ENCODE peak calls at places on chromosomes 5 and 9, in four cellular contexts. One of them, this sample, is unnamed.

GRCh38 chr5:57340681-57341080 is 141.9 kb downstream of the ACTBL2 start:
- DNase-seq in K562: no peak
- DNase-seq in H1: no peak
- DNase-seq in HepG2: no peak
- DNase-seq in this sample: no peak

GRCh38 chr5:180315762-180316212 is 23.9 kb upstream of the MAPK9 start:
- DNase-seq in K562: peak
- DNase-seq in H1: peak
- DNase-seq in HepG2: peak
- DNase-seq in this sample: peak

GRCh38 chr9:105658351-105658750 is 3.9 kb upstream of the TAL2 start:
- DNase-seq in H1: no peak
- DNase-seq in HepG2: no peak
- DNase-seq in K562: no peak
- DNase-seq in this sample: no peak

GRCh38 chr5:175706499-175706898 is 48.6 kb downstream of the HRH2 start:
- DNase-seq in HepG2: peak
- DNase-seq in H1: no peak
- DNase-seq in K562: no peak
- DNase-seq in this sample: no peak

GRCh38 chr5:173625686-173626500 is 9.4 kb upstream of the BOD1 start:
- DNase-seq in K562: peak
- DNase-seq in HepG2: no peak
- DNase-seq in H1: no peak
- DNase-seq in this sample: no peak

GRCh38 chr5:138998521-138998920 is 123.4 kb upstream of the LRRTM2 start:
- DNase-seq in HepG2: no peak
- DNase-seq in H1: no peak
- DNase-seq in K562: no peak
- DNase-seq in this sample: no peak

GRCh38 chr9:136355616-136356557 is 7.7 kb downstream of the DNLZ start:
- DNase-seq in H1: no peak
- DNase-seq in K562: no peak
- DNase-seq in HepG2: no peak
- DNase-seq in this sample: no peak

GRCh38 chr5:138035605-138036537 is 3.0 kb upstream of the FAM13B start:
- DNase-seq in K562: peak
- DNase-seq in HepG2: peak
- DNase-seq in H1: peak
- DNase-seq in this sample: peak

GRCh38 chr5:64569880-64570279 is 64.1 kb downstream of the RGS7BP start:
- DNase-seq in K562: no peak
- DNase-seq in H1: no peak
- DNase-seq in HepG2: no peak
- DNase-seq in this sample: no peak

GRCh38 chr5:73436535-73437125 is 11.9 kb downstream of the FOXD1 start:
- DNase-seq in H1: peak
- DNase-seq in K562: no peak
- DNase-seq in HepG2: no peak
- DNase-seq in this sample: no peak

GRCh38 chr9:94920439-94920951 is 194.0 kb downstream of the AOPEP start:
- DNase-seq in HepG2: no peak
- DNase-seq in H1: no peak
- DNase-seq in K562: no peak
- DNase-seq in this sample: no peak

GRCh38 chr5:134638760-134639201 is 6.2 kb upstream of the SAR1B start:
- DNase-seq in H1: no peak
- DNase-seq in HepG2: peak
- DNase-seq in K562: no peak
- DNase-seq in this sample: no peak

GRCh38 chr9:88476491-88477271 is 58.3 kb upstream of the NXNL2 start:
- DNase-seq in K562: no peak
- DNase-seq in H1: no peak
- DNase-seq in HepG2: no peak
- DNase-seq in this sample: no peak

GRCh38 chr9:115786321-115786720 is 367.3 kb upstream of the PAPPA start:
- DNase-seq in H1: no peak
- DNase-seq in K562: no peak
- DNase-seq in HepG2: no peak
- DNase-seq in this sample: no peak

GRCh38 chr5:74182603-74183002 is 457.9 kb downstream of the ENC1 start:
- DNase-seq in H1: no peak
- DNase-seq in K562: no peak
- DNase-seq in HepG2: no peak
- DNase-seq in this sample: no peak

GRCh38 chr9:129225815-129226214 is 47.8 kb upstream of the IER5L start:
- DNase-seq in HepG2: no peak
- DNase-seq in H1: no peak
- DNase-seq in K562: peak
- DNase-seq in this sample: peak

GRCh38 chr5:154276932-154277331 is 86.4 kb downstream of the GALNT10 start:
- DNase-seq in H1: no peak
- DNase-seq in K562: peak
- DNase-seq in HepG2: no peak
- DNase-seq in this sample: no peak

GRCh38 chr9:95666096-95666784 is 149.5 kb upstream of the PTCH1 start:
- DNase-seq in H1: no peak
- DNase-seq in HepG2: no peak
- DNase-seq in K562: no peak
- DNase-seq in this sample: no peak

GRCh38 chr5:147538232-147538631 is 28.4 kb upstream of the DPYSL3 start:
- DNase-seq in H1: no peak
- DNase-seq in HepG2: no peak
- DNase-seq in K562: no peak
- DNase-seq in this sample: no peak

GRCh38 chr5:175653763-175654162 is 4.1 kb upstream of the HRH2 start:
- DNase-seq in HepG2: no peak
- DNase-seq in K562: no peak
- DNase-seq in H1: no peak
- DNase-seq in this sample: no peak

GRCh38 chr9:74496819-74497749 is at the start of gene RORB:
- DNase-seq in H1: peak
- DNase-seq in K562: peak
- DNase-seq in HepG2: no peak
- DNase-seq in this sample: no peak

GRCh38 chr5:39765381-39765780 is 340.6 kb upstream of the DAB2 start:
- DNase-seq in H1: no peak
- DNase-seq in HepG2: no peak
- DNase-seq in K562: no peak
- DNase-seq in this sample: no peak

GRCh38 chr9:124309665-124310064 is 51.9 kb downstream of the NEK6 start:
- DNase-seq in H1: no peak
- DNase-seq in K562: no peak
- DNase-seq in HepG2: peak
- DNase-seq in this sample: peak

GRCh38 chr9:133163559-133164208 is at the start of gene GBGT1:
- DNase-seq in K562: peak
- DNase-seq in HepG2: no peak
- DNase-seq in H1: peak
- DNase-seq in this sample: peak

GRCh38 chr5:126280343-126280742 is 142.9 kb upstream of the GRAMD2B start:
- DNase-seq in K562: no peak
- DNase-seq in H1: no peak
- DNase-seq in HepG2: no peak
- DNase-seq in this sample: no peak
- TF ChIP-seq JUN in K562: no peak
- TF ChIP-seq JUN in H1: no peak
- TF ChIP-seq JUN in HepG2: no peak
- TF ChIP-seq JUN in this sample: no peak

GRCh38 chr9:121074370-121075250 is at the start of gene CNTRL:
- DNase-seq in HepG2: peak
- DNase-seq in H1: peak
- DNase-seq in K562: peak
- DNase-seq in this sample: peak
- TF ChIP-seq EP300 in HepG2: no peak
- TF ChIP-seq EP300 in H1: no peak
- TF ChIP-seq EP300 in K562: no peak
- TF ChIP-seq EP300 in this sample: no peak

GRCh38 chr9:83069651-83070050 is 6.7 kb upstream of the RASEF start:
- DNase-seq in HepG2: no peak
- DNase-seq in H1: no peak
- DNase-seq in K562: no peak
- DNase-seq in this sample: no peak

GRCh38 chr9:83065233-83065632 is 2.3 kb upstream of the RASEF start:
- DNase-seq in HepG2: no peak
- DNase-seq in H1: no peak
- DNase-seq in K562: no peak
- DNase-seq in this sample: no peak

GRCh38 chr9:83067579-83067978 is 4.6 kb upstream of the RASEF start:
- DNase-seq in HepG2: no peak
- DNase-seq in K562: no peak
- DNase-seq in H1: no peak
- DNase-seq in this sample: no peak

GRCh38 chr9:83068414-83068813 is 5.5 kb upstream of the RASEF start:
- DNase-seq in K562: no peak
- DNase-seq in H1: no peak
- DNase-seq in HepG2: no peak
- DNase-seq in this sample: no peak

DNA sequence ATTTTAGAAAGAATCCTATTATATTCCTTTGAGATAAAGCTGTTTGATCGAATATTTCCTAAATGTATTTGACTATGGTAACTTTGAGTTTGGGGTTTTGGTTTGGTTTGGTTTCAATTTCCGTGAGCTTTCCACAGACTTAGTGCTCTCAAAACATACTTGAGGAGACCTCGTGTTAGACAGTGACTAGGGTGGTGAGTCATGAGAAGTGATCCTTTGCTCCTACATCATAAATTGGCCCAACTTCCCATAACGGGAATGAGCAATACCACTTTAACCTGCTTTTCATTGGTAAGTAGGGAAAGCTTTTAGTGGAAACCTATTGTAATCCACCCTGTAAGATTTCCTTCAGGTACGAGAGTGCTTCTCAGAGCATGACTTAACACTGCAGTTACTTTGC is 3.8 kb upstream of the RASEF start:
- DNase-seq in K562: no peak
- DNase-seq in HepG2: no peak
- DNase-seq in H1: no peak
- DNase-seq in this sample: peak
- TF ChIP-seq JUN in K562: no peak
- TF ChIP-seq JUN in HepG2: no peak
- TF ChIP-seq JUN in H1: no peak
- TF ChIP-seq JUN in this sample: no peak

GRCh38 chr9:35102769-35103659 is at the start of gene STOML2:
- DNase-seq in H1: peak
- DNase-seq in K562: peak
- DNase-seq in HepG2: peak
- DNase-seq in this sample: peak
- TF ChIP-seq EP300 in H1: no peak
- TF ChIP-seq EP300 in K562: no peak
- TF ChIP-seq EP300 in HepG2: no peak
- TF ChIP-seq EP300 in this sample: no peak

GRCh38 chr5:1096792-1097191 is 15.1 kb downstream of the SLC12A7 start:
- DNase-seq in K562: no peak
- DNase-seq in H1: no peak
- DNase-seq in HepG2: no peak
- DNase-seq in this sample: no peak
- TF ChIP-seq JUN in K562: no peak
- TF ChIP-seq JUN in H1: no peak
- TF ChIP-seq JUN in HepG2: no peak
- TF ChIP-seq JUN in this sample: no peak

GRCh38 chr5:68032240-68032762 is 183.3 kb upstream of the PIK3R1 start:
- DNase-seq in HepG2: no peak
- DNase-seq in H1: no peak
- DNase-seq in K562: no peak
- DNase-seq in this sample: no peak

GRCh38 chr5:68026092-68026910 is 189.3 kb upstream of the PIK3R1 start:
- DNase-seq in HepG2: no peak
- DNase-seq in K562: no peak
- DNase-seq in H1: no peak
- DNase-seq in this sample: no peak

GRCh38 chr5:68028131-68028727 is 187.3 kb upstream of the PIK3R1 start:
- DNase-seq in K562: no peak
- DNase-seq in HepG2: no peak
- DNase-seq in H1: no peak
- DNase-seq in this sample: no peak

GRCh38 chr5:68024426-68024825 is 191.1 kb upstream of the PIK3R1 start:
- DNase-seq in K562: no peak
- DNase-seq in H1: no peak
- DNase-seq in HepG2: no peak
- DNase-seq in this sample: no peak

GRCh38 chr5:68027519-68027918 is 188.0 kb upstream of the PIK3R1 start:
- DNase-seq in K562: no peak
- DNase-seq in H1: no peak
- DNase-seq in HepG2: no peak
- DNase-seq in this sample: no peak
- TF ChIP-seq EP300 in K562: no peak
- TF ChIP-seq EP300 in H1: no peak
- TF ChIP-seq EP300 in HepG2: no peak
- TF ChIP-seq EP300 in this sample: no peak

GRCh38 chr9:130770679-130771442 is 64.2 kb upstream of the ABL1 start:
- DNase-seq in K562: peak
- DNase-seq in HepG2: peak
- DNase-seq in H1: no peak
- DNase-seq in this sample: peak

GRCh38 chr9:130770093-130770492 is 65.0 kb upstream of the ABL1 start:
- DNase-seq in HepG2: no peak
- DNase-seq in H1: no peak
- DNase-seq in K562: no peak
- DNase-seq in this sample: no peak

GRCh38 chr9:130766904-130767262 is 68.2 kb upstream of the ABL1 start:
- DNase-seq in H1: no peak
- DNase-seq in HepG2: no peak
- DNase-seq in K562: no peak
- DNase-seq in this sample: no peak

GRCh38 chr9:130768265-130768664 is 66.8 kb upstream of the ABL1 start:
- DNase-seq in K562: peak
- DNase-seq in HepG2: peak
- DNase-seq in H1: no peak
- DNase-seq in this sample: no peak

DNA sequence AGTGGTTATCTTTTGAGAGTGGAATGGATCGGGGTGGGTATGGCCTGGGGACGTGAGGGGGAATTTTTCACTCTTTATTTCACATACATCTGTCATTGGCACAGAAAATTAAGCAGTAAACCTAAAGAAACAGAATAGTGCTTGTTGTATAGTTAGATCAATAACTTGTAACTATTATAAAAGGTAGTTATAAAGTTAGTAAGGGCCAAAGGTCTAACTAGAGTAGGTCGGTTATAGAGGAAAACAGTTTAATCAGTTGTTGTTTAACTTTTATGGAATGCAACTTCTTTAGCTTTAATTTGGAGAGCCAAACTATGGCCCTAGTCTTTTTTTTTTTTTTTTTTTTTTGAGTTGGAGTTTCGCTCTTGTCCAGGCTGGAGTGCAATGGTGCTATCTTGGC is 66.0 kb upstream of the ABL1 start:
- DNase-seq in H1: no peak
- DNase-seq in K562: no peak
- DNase-seq in HepG2: no peak
- DNase-seq in this sample: no peak
- TF ChIP-seq JUN in H1: no peak
- TF ChIP-seq JUN in K562: no peak
- TF ChIP-seq JUN in HepG2: no peak
- TF ChIP-seq JUN in this sample: no peak